ENCODE peak calls at places on chromosomes 4 and X, in four cellular contexts. One of them, this sample, is unnamed.

GRCh38 chrX:133601116-133601515 is 185.8 kb upstream of the GPC4 start:
- DNase-seq in GM13977: no peak
- DNase-seq in dorsolateral prefrontal cortex: no peak
- DNase-seq in psoas muscle: no peak
- DNase-seq in this sample: no peak

GRCh38 chrX:16212024-16212423 is 44.7 kb downstream of the MAGEB17 start:
- DNase-seq in dorsolateral prefrontal cortex: no peak
- DNase-seq in psoas muscle: no peak
- DNase-seq in GM13977: no peak
- DNase-seq in this sample: no peak

GRCh38 chrX:2492536-2493218 is 8.1 kb downstream of the DHRSX start:
- DNase-seq in psoas muscle: no peak
- DNase-seq in GM13977: no peak
- DNase-seq in dorsolateral prefrontal cortex: no peak
- DNase-seq in this sample: no peak

GRCh38 chr4:6410078-6410477 is 62.3 kb downstream of the PPP2R2C start:
- DNase-seq in GM13977: no peak
- DNase-seq in dorsolateral prefrontal cortex: no peak
- DNase-seq in psoas muscle: no peak
- DNase-seq in this sample: no peak

GRCh38 chr4:137610960-137611359 is 78.7 kb upstream of the PCDH18 start:
- DNase-seq in dorsolateral prefrontal cortex: no peak
- DNase-seq in psoas muscle: no peak
- DNase-seq in GM13977: no peak
- DNase-seq in this sample: no peak

GRCh38 chrX:49129427-49129826 is 5.9 kb upstream of the GPKOW start:
- DNase-seq in psoas muscle: no peak
- DNase-seq in dorsolateral prefrontal cortex: no peak
- DNase-seq in GM13977: no peak
- DNase-seq in this sample: no peak

GRCh38 chr4:93897559-93897958 is 69.0 kb downstream of the ATOH1 start:
- DNase-seq in psoas muscle: no peak
- DNase-seq in dorsolateral prefrontal cortex: no peak
- DNase-seq in GM13977: no peak
- DNase-seq in this sample: no peak

GRCh38 chrX:2846992-2847391 is 18.3 kb downstream of the GYG2 start:
- DNase-seq in dorsolateral prefrontal cortex: no peak
- DNase-seq in GM13977: no peak
- DNase-seq in psoas muscle: no peak
- DNase-seq in this sample: no peak

GRCh38 chr4:104879367-104879766 is 267.3 kb upstream of the TET2 start:
- DNase-seq in GM13977: no peak
- DNase-seq in dorsolateral prefrontal cortex: no peak
- DNase-seq in psoas muscle: no peak
- DNase-seq in this sample: no peak

GRCh38 chrX:3717742-3718420 is 4.4 kb upstream of the PRKX start:
- DNase-seq in dorsolateral prefrontal cortex: no peak
- DNase-seq in GM13977: no peak
- DNase-seq in psoas muscle: no peak
- DNase-seq in this sample: no peak

GRCh38 chr4:26779674-26780073 is 81.0 kb upstream of the STIM2 start:
- DNase-seq in psoas muscle: no peak
- DNase-seq in dorsolateral prefrontal cortex: no peak
- DNase-seq in GM13977: no peak
- DNase-seq in this sample: no peak

GRCh38 chr4:81516241-81516640 is 44.5 kb upstream of the RASGEF1B start:
- DNase-seq in psoas muscle: no peak
- DNase-seq in dorsolateral prefrontal cortex: no peak
- DNase-seq in GM13977: no peak
- DNase-seq in this sample: no peak

GRCh38 chr4:681736-682451 is 7.1 kb downstream of the SLC49A3 start:
- DNase-seq in dorsolateral prefrontal cortex: no peak
- DNase-seq in psoas muscle: peak
- DNase-seq in GM13977: peak
- DNase-seq in this sample: no peak

GRCh38 chrX:116384406-116384805 is 52.0 kb upstream of the SLC6A14 start:
- DNase-seq in psoas muscle: no peak
- DNase-seq in GM13977: no peak
- DNase-seq in dorsolateral prefrontal cortex: no peak
- DNase-seq in this sample: no peak

GRCh38 chr4:105130945-105131344 is 15.7 kb upstream of the TET2 start:
- DNase-seq in dorsolateral prefrontal cortex: no peak
- DNase-seq in psoas muscle: no peak
- DNase-seq in GM13977: no peak
- DNase-seq in this sample: no peak

GRCh38 chrX:101415180-101416130 is 7.4 kb downstream of the HNRNPH2 start:
- DNase-seq in GM13977: peak
- DNase-seq in psoas muscle: no peak
- DNase-seq in dorsolateral prefrontal cortex: no peak
- DNase-seq in this sample: no peak

GRCh38 chr4:47510506-47511143 is 25.6 kb downstream of the ATP10D start:
- DNase-seq in psoas muscle: no peak
- DNase-seq in GM13977: peak
- DNase-seq in dorsolateral prefrontal cortex: no peak
- DNase-seq in this sample: no peak

GRCh38 chr4:187416236-187416635 is 579.3 kb upstream of the ZFP42 start:
- DNase-seq in psoas muscle: no peak
- DNase-seq in GM13977: no peak
- DNase-seq in dorsolateral prefrontal cortex: no peak
- DNase-seq in this sample: no peak

GRCh38 chr4:8760561-8760960 is 111.1 kb downstream of the HMX1 start:
- DNase-seq in GM13977: no peak
- DNase-seq in psoas muscle: peak
- DNase-seq in dorsolateral prefrontal cortex: peak
- DNase-seq in this sample: no peak

GRCh38 chr4:83248486-83248885 is 36.1 kb downstream of the COQ2 start:
- DNase-seq in psoas muscle: no peak
- DNase-seq in GM13977: no peak
- DNase-seq in dorsolateral prefrontal cortex: no peak
- DNase-seq in this sample: no peak

GRCh38 chrX:3962511-3963350 is 249.3 kb upstream of the PRKX start:
- DNase-seq in psoas muscle: no peak
- DNase-seq in GM13977: no peak
- DNase-seq in dorsolateral prefrontal cortex: no peak
- DNase-seq in this sample: peak

GRCh38 chrX:115896362-115896761 is 274.2 kb upstream of the AGTR2 start:
- DNase-seq in psoas muscle: peak
- DNase-seq in GM13977: no peak
- DNase-seq in dorsolateral prefrontal cortex: no peak
- DNase-seq in this sample: no peak

GRCh38 chr4:26342328-26343040 is 21.7 kb downstream of the RBPJ start:
- DNase-seq in psoas muscle: no peak
- DNase-seq in dorsolateral prefrontal cortex: no peak
- DNase-seq in GM13977: no peak
- DNase-seq in this sample: no peak

GRCh38 chr4:159002950-159003349 is 99.9 kb upstream of the RAPGEF2 start:
- DNase-seq in GM13977: no peak
- DNase-seq in dorsolateral prefrontal cortex: no peak
- DNase-seq in psoas muscle: no peak
- DNase-seq in this sample: no peak

GRCh38 chrX:1596676-1597344 is 5.4 kb downstream of the AKAP17A start:
- DNase-seq in GM13977: peak
- DNase-seq in dorsolateral prefrontal cortex: no peak
- DNase-seq in psoas muscle: no peak
- DNase-seq in this sample: no peak

GRCh38 chrX:132956421-132957210 is 1.8 kb downstream of the HS6ST2 start:
- DNase-seq in dorsolateral prefrontal cortex: no peak
- DNase-seq in psoas muscle: no peak
- DNase-seq in GM13977: no peak
- DNase-seq in this sample: peak

GRCh38 chr4:173538148-173538902 is 8.3 kb upstream of the HAND2 start:
- DNase-seq in psoas muscle: no peak
- DNase-seq in dorsolateral prefrontal cortex: no peak
- DNase-seq in GM13977: no peak
- DNase-seq in this sample: no peak

GRCh38 chr4:173413043-173413442 is 14.1 kb upstream of the SCRG1 start:
- DNase-seq in psoas muscle: no peak
- DNase-seq in GM13977: no peak
- DNase-seq in dorsolateral prefrontal cortex: no peak
- DNase-seq in this sample: no peak

GRCh38 chr4:134935320-134935719 is 733.7 kb upstream of the PABPC4L start:
- DNase-seq in GM13977: no peak
- DNase-seq in dorsolateral prefrontal cortex: no peak
- DNase-seq in psoas muscle: no peak
- DNase-seq in this sample: no peak
- TF ChIP-seq CTCF in GM13977: peak
- TF ChIP-seq CTCF in dorsolateral prefrontal cortex: peak
- TF ChIP-seq CTCF in psoas muscle: peak
- TF ChIP-seq CTCF in this sample: peak

DNA sequence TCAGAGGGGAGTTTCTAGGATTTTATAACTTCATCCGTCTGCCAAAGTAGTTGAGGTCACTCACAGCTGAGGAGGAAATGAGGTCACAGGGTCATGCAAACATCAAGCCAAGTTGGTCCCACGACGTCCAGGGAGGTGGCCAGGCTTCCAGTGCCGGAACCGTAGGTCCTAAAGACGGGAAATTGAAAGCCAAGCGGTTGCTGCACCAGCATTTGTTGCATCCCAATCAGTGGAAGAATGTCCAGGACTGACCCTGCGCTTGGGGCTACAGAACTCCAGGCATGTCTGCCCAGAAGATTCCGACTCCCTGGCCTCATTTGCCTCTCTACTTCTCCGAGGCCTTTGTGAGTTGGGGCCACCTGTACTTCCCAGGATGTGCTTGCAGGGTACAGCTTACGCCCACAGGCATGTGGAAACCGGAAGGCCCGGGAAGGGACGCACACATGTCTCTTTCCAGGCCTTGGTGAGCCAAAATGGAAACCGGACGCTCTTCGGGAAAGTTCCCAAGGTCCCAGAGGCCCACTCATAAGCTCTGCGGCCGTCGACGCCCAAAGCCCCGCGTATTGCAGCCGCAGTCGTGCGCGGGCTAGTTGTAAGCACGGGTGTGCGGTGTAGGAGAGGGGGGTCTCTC is 9.4 kb downstream of the PRDM8 start:
- DNase-seq in dorsolateral prefrontal cortex: no peak
- DNase-seq in psoas muscle: peak
- DNase-seq in GM13977: no peak
- DNase-seq in this sample: no peak
- TF ChIP-seq CTCF in dorsolateral prefrontal cortex: no peak
- TF ChIP-seq CTCF in psoas muscle: no peak
- TF ChIP-seq CTCF in GM13977: no peak
- TF ChIP-seq CTCF in this sample: no peak

GRCh38 chrX:148133099-148133725 is 152.1 kb downstream of the FMR1NB start:
- DNase-seq in dorsolateral prefrontal cortex: no peak
- DNase-seq in psoas muscle: no peak
- DNase-seq in GM13977: no peak
- DNase-seq in this sample: no peak
- TF ChIP-seq CTCF in dorsolateral prefrontal cortex: peak
- TF ChIP-seq CTCF in psoas muscle: no peak
- TF ChIP-seq CTCF in GM13977: no peak
- TF ChIP-seq CTCF in this sample: no peak

GRCh38 chr4:161696957-161697356 is 466.8 kb downstream of the FSTL5 start:
- DNase-seq in psoas muscle: no peak
- DNase-seq in dorsolateral prefrontal cortex: no peak
- DNase-seq in GM13977: no peak
- DNase-seq in this sample: no peak

GRCh38 chr4:161704040-161704439 is 459.8 kb downstream of the FSTL5 start:
- DNase-seq in GM13977: no peak
- DNase-seq in dorsolateral prefrontal cortex: no peak
- DNase-seq in psoas muscle: no peak
- DNase-seq in this sample: peak

GRCh38 chr4:161704653-161705052 is 459.1 kb downstream of the FSTL5 start:
- DNase-seq in psoas muscle: no peak
- DNase-seq in GM13977: no peak
- DNase-seq in dorsolateral prefrontal cortex: no peak
- DNase-seq in this sample: no peak

DNA sequence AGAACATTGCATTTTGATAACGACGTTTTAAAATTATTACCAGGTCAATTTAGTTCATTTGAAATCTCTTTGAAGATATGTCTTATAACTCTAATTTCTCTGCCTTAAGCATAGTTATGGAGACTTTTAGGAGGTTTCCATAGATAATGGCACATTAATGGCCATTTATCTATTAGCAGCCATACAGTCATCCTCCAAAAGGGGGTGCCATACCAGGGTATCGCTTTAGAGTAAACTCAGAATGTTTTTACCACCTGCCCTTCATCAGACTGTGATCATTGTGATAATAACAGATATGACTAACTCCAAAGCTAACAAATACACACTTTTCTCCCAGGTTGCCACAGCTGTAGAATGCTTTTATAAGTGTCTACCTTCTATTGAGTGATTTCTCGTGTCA is 461.5 kb downstream of the FSTL5 start:
- DNase-seq in psoas muscle: no peak
- DNase-seq in GM13977: no peak
- DNase-seq in dorsolateral prefrontal cortex: no peak
- DNase-seq in this sample: no peak
- TF ChIP-seq CTCF in psoas muscle: no peak
- TF ChIP-seq CTCF in GM13977: peak
- TF ChIP-seq CTCF in dorsolateral prefrontal cortex: no peak
- TF ChIP-seq CTCF in this sample: peak

This sample was measured in progenitor cell of endocrine pancreas.